ENCODE peak calls at places on chromosomes 11 and 22, in ten cellular contexts. F is astrocyte of the hippocampus; R is Peyer's patch; L is GM10248; S is lower leg skin; E is germinal center; C is activated CD8-positive, alpha-beta memory T cell treated with anti-CD3 and anti-CD28 coated beads for 48 hours; B is DMS53; Y is T-helper 9 cell; P is amniotic stem cell. G is an unnamed sample.

GRCh38 chr22:28417426-28417825 is 262.2 kb downstream of the TTC28 start:
- DNase-seq in F (no peak), R (no peak), L (no peak), S (no peak), E (no peak), C (no peak), B (no peak), Y (no peak), P (no peak), G (no peak)

GRCh38 chr11:131670876-131671275 is 300.5 kb downstream of the NTM start:
- DNase-seq in F (no peak), R (no peak), L (no peak), S (no peak), E (no peak), C (no peak), B (no peak), Y (no peak), P (no peak), G (peak; percentile 46)

GRCh38 chr11:131408011-131408640 is 37.7 kb downstream of the NTM start:
- DNase-seq in F (peak; percentile 41), R (peak; percentile 50), L (peak; percentile 37), S (no peak), E (peak; percentile 16), C (no peak), B (peak; percentile 48), Y (no peak), P (no peak), G (no peak)

GRCh38 chr22:49257551-49257951 is 570.1 kb downstream of the BRD1 start:
- DNase-seq in F (no peak), R (peak; percentile 8), L (no peak), S (peak; percentile 63), E (no peak), C (no peak), B (no peak), Y (no peak), P (no peak), G (peak; percentile 27)

GRCh38 chr22:19398206-19398605 is 33.3 kb downstream of the HIRA start:
- DNase-seq in F (peak; percentile 20), R (no peak), L (no peak), S (no peak), E (no peak), C (no peak), B (no peak), Y (no peak), P (no peak), G (no peak)

GRCh38 chr11:80702264-80702663 is 1261.4 kb upstream of the TENM4 start:
- DNase-seq in F (peak; percentile 7), R (no peak), L (no peak), S (no peak), E (no peak), C (no peak), B (no peak), Y (no peak), P (no peak), G (no peak)

GRCh38 chr11:102318469-102318868 is 1.2 kb downstream of the BIRC3 start:
- DNase-seq in F (peak; percentile 29), R (peak; percentile 68), L (no peak), S (no peak), E (peak; percentile 31), C (peak; percentile 27), B (peak; percentile 35), Y (peak; percentile 47), P (no peak), G (no peak)

GRCh38 chr11:19879309-19880087 is 166.9 kb downstream of the NAV2 start:
- DNase-seq in F (no peak), R (no peak), L (no peak), S (no peak), E (no peak), C (no peak), B (no peak), Y (no peak), P (no peak), G (no peak)

GRCh38 chr11:20599424-20600346 is at the start of gene SLC6A5:
- DNase-seq in F (peak; percentile 77), R (no peak), L (peak; percentile 49), S (no peak), E (no peak), C (no peak), B (peak; percentile 73), Y (no peak), P (no peak), G (no peak)

GRCh38 chr11:20913113-20913512 is 243.7 kb downstream of the NELL1 start:
- DNase-seq in F (no peak), R (no peak), L (no peak), S (no peak), E (no peak), C (no peak), B (no peak), Y (no peak), P (no peak), G (no peak)